ENCODE peak calls at places on chromosomes 5 and 9, in seven cellular contexts. B is activated naive CD4-positive, alpha-beta T cell; Y is epithelial cell of esophagus; G is activated naive CD8-positive, alpha-beta T cell treated with anti-CD3 and anti-CD28 coated beads, Interleukin-2, amount 50 U/mL, for 24 hours; E is ACHN; P is kidney tubule cell; L is COR-L47. N is an unnamed sample.

GRCh38 chr5:137954131-137954879 is 65.0 kb downstream of the PKD2L2 start:
- DNase-seq in P (peak), Y (peak), G (no peak), L (no peak), B (no peak), E (peak), N (no peak)

GRCh38 chr9:91071185-91071990 is 269.8 kb downstream of the SYK start:
- DNase-seq in G (peak), E (no peak), Y (peak), L (no peak), B (no peak), P (peak), N (no peak)

GRCh38 chr5:116766470-116766947 is 191.9 kb upstream of the SEMA6A start:
- DNase-seq in Y (peak), G (no peak), E (peak), P (peak), B (no peak), L (no peak), N (no peak)

GRCh38 chr5:6302099-6302498 is 76.2 kb downstream of the MED10 start:
- DNase-seq in Y (no peak), E (no peak), G (no peak), L (no peak), P (no peak), B (no peak), N (no peak)

GRCh38 chr9:73180373-73180772 is 28.7 kb downstream of the ANXA1 start:
- DNase-seq in L (no peak), Y (peak), P (no peak), E (no peak), G (no peak), B (no peak), N (no peak)

GRCh38 chr5:143679777-143680176 is 132.2 kb upstream of the HMHB1 start:
- DNase-seq in L (no peak), B (no peak), G (no peak), E (no peak), Y (peak), P (peak), N (no peak)

GRCh38 chr9:99103909-99104458 is 929 bp upstream of the TGFBR1 start:
- DNase-seq in E (no peak), B (no peak), Y (peak), P (peak), L (no peak), G (no peak), N (no peak)

GRCh38 chr9:75895112-75895511 is 4.6 kb downstream of the PCSK5 start:
- DNase-seq in G (no peak), L (no peak), P (no peak), E (no peak), Y (no peak), B (no peak), N (no peak)

GRCh38 chr5:122311888-122312669 is at the start of gene SNCAIP:
- DNase-seq in G (peak), P (peak), B (no peak), Y (peak), L (peak), E (peak), N (no peak)

GRCh38 chr9:98552306-98552705 is 156.4 kb downstream of the GABBR2 start:
- DNase-seq in G (no peak), E (no peak), P (no peak), B (no peak), Y (no peak), L (no peak), N (no peak)

GRCh38 chr9:20844916-20845315 is 160.9 kb downstream of the FOCAD start:
- DNase-seq in L (no peak), E (no peak), P (no peak), G (no peak), Y (peak), B (no peak), N (no peak)

GRCh38 chr5:174732040-174733020 is 7.9 kb downstream of the MSX2 start:
- DNase-seq in E (no peak), G (no peak), L (no peak), Y (no peak), B (no peak), P (no peak), N (no peak)